ENCODE peak calls at places on chromosomes 11 and 22, in nine cellular contexts. K is uterus, G is DMS79, J is thoracic aorta, R is dorsolateral prefrontal cortex, C is astrocyte of the spinal cord, N is RPMI7951, Y is NCI-H1417, E is AG10803. U is an unnamed sample.

GRCh38 chr11:8717876-8718753 is 35.5 kb downstream of the RPL27A start:
- DNase-seq in K (peak), G (no peak), J (no peak), R (no peak), C (peak), N (peak), Y (no peak), E (peak), U (no peak)

GRCh38 chr11:728901-729491 is 18.3 kb upstream of the TALDO1 start:
- DNase-seq in K (no peak), G (no peak), J (no peak), R (no peak), C (no peak), N (no peak), Y (no peak), E (no peak), U (no peak)

GRCh38 chr11:76808996-76809395 is 25.8 kb downstream of the TSKU start:
- DNase-seq in K (no peak), G (no peak), J (no peak), R (no peak), C (no peak), N (no peak), Y (no peak), E (no peak), U (no peak)

GRCh38 chr22:44360686-44361381 is 48.1 kb upstream of the SHISAL1 start:
- DNase-seq in K (no peak), G (no peak), J (peak), R (no peak), C (peak), N (peak), Y (no peak), E (peak), U (peak)

GRCh38 chr11:94768602-94769511 is 701 bp downstream of the AMOTL1 start:
- DNase-seq in K (peak), G (peak), J (no peak), R (no peak), C (peak), N (peak), Y (peak), E (no peak), U (no peak)

GRCh38 chr11:120384476-120384875 is 48.3 kb downstream of the ARHGEF12 start:
- DNase-seq in K (no peak), G (no peak), J (no peak), R (no peak), C (no peak), N (peak), Y (no peak), E (no peak), U (no peak)

GRCh38 chr11:131914299-131914902 is 544.0 kb downstream of the NTM start:
- DNase-seq in K (no peak), G (no peak), J (no peak), R (no peak), C (peak), N (peak), Y (no peak), E (peak), U (no peak)

GRCh38 chr11:134038897-134039470 is 29.9 kb upstream of the JAM3 start:
- DNase-seq in K (no peak), G (no peak), J (no peak), R (no peak), C (no peak), N (no peak), Y (peak), E (no peak), U (no peak)

GRCh38 chr11:86740628-86741488 is 59.5 kb upstream of the PRSS23 start:
- DNase-seq in K (peak), G (no peak), J (peak), R (no peak), C (peak), N (peak), Y (no peak), E (peak), U (peak)

GRCh38 chr11:65611028-65611757 is 2.8 kb downstream of the MAP3K11 start:
- DNase-seq in K (no peak), G (no peak), J (no peak), R (peak), C (no peak), N (no peak), Y (no peak), E (no peak), U (no peak)

U was measured in GM04503.